ENCODE peak calls at places on chromosomes 12 and 14, in four cellular contexts. S, R, A and T are unnamed samples.

GRCh38 chr12:116876151-116876869 is 4.9 kb downstream of the HRK start:
- DNase-seq in S (no peak), R (no peak), A (no peak), T (no peak)

GRCh38 chr14:35332517-35333346 is 40.5 kb downstream of the PSMA6 start:
- DNase-seq in S (no peak), R (no peak), A (no peak), T (no peak)

GRCh38 chr14:51575225-51576111 is 76.2 kb upstream of the FRMD6 start:
- DNase-seq in S (peak), R (peak), A (no peak), T (no peak)

GRCh38 chr14:65496178-65496993 is 83.9 kb downstream of the FUT8 start:
- DNase-seq in S (no peak), R (peak), A (no peak), T (no peak)

GRCh38 chr12:107618106-107618505 is 67.5 kb upstream of the PWP1 start:
- DNase-seq in S (no peak), R (no peak), A (no peak), T (no peak)

GRCh38 chr14:26966942-26967341 is 369.1 kb upstream of the NOVA1 start:
- DNase-seq in S (no peak), R (no peak), A (no peak), T (no peak)

GRCh38 chr12:84877340-84877739 is 35.3 kb downstream of the SLC6A15 start:
- DNase-seq in S (no peak), R (no peak), A (no peak), T (no peak)

GRCh38 chr14:89417469-89418225 is 614 bp upstream of the FOXN3 start:
- DNase-seq in S (peak), R (peak), A (peak), T (no peak)

GRCh38 chr12:22856120-22856699 is 231.2 kb downstream of the ETNK1 start:
- DNase-seq in S (no peak), R (peak), A (no peak), T (no peak)

GRCh38 chr14:90828642-90829487 is 12.6 kb upstream of the TTC7B start:
- DNase-seq in S (no peak), R (no peak), A (no peak), T (no peak)

GRCh38 chr14:93160353-93160801 is 24.3 kb downstream of the MOAP1 start:
- DNase-seq in S (no peak), R (no peak), A (no peak), T (no peak)

GRCh38 chr12:124456652-124457152 is 110.7 kb downstream of the NCOR2 start:
- DNase-seq in S (peak), R (no peak), A (no peak), T (no peak)

GRCh38 chr12:78914859-78915331 is 50.3 kb downstream of the SYT1 start:
- DNase-seq in S (no peak), R (no peak), A (no peak), T (no peak)

GRCh38 chr12:24945822-24946221 is 3.1 kb downstream of the BCAT1 start:
- DNase-seq in S (no peak), R (no peak), A (no peak), T (no peak)

GRCh38 chr12:24947541-24948451 is 1.1 kb downstream of the BCAT1 start:
- DNase-seq in S (no peak), R (no peak), A (no peak), T (no peak)

GRCh38 chr12:24950231-24950834 is 1.4 kb upstream of the BCAT1 start:
- DNase-seq in S (no peak), R (no peak), A (no peak), T (no peak)

GRCh38 chr12:24948816-24949722 is at the start of gene BCAT1:
- DNase-seq in S (peak), R (peak), A (peak), T (no peak)

GRCh38 chr12:24948452-24948815 is 467 bp downstream of the BCAT1 start:
- DNase-seq in S (no peak), R (peak), A (no peak), T (no peak)
- H3K27ac ChIP-seq in S (no peak), R (peak), A (no peak), T (no peak)

GRCh38 chr12:122412851-122413433 is 9.5 kb downstream of the CLIP1 start:
- DNase-seq in S (no peak), R (no peak), A (no peak), T (no peak)
- H3K27ac ChIP-seq in S (peak), R (no peak), A (peak), T (no peak)

GRCh38 chr14:75990297-75990696 is 4.7 kb downstream of the IFT43 start:
- DNase-seq in S (no peak), R (no peak), A (no peak), T (no peak)

GRCh38 chr14:75991753-75992152 is 6.2 kb downstream of the IFT43 start:
- DNase-seq in S (no peak), R (peak), A (no peak), T (no peak)

GRCh38 chr14:75986439-75986765 is 839 bp downstream of the IFT43 start:
- DNase-seq in S (no peak), R (no peak), A (no peak), T (no peak)

GRCh38 chr14:75987201-75987970 is 1.8 kb downstream of the IFT43 start:
- DNase-seq in S (no peak), R (no peak), A (no peak), T (no peak)

DNA sequence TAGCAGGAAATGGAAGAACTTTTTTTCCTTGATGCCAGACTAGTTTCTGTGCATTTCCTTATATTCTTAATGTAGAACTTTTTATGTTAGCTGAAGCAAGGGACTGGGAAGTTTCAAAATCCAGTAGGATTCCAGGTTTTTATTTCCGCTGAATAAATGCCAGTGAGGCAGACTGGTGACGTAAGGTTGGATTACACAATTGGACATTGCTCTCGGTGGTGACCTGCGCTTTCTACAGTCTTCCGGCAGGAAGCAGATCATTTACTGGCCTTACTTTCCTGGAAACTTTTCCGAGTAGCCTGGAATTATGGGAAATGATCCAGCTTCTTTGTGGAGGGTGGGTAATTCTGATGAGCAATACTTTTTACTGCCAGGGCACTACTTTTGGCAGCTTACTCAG is 3.6 kb downstream of the IFT43 start:
- DNase-seq in S (no peak), R (peak), A (no peak), T (no peak)
- H3K27ac ChIP-seq in S (peak), R (no peak), A (peak), T (no peak)

DNA sequence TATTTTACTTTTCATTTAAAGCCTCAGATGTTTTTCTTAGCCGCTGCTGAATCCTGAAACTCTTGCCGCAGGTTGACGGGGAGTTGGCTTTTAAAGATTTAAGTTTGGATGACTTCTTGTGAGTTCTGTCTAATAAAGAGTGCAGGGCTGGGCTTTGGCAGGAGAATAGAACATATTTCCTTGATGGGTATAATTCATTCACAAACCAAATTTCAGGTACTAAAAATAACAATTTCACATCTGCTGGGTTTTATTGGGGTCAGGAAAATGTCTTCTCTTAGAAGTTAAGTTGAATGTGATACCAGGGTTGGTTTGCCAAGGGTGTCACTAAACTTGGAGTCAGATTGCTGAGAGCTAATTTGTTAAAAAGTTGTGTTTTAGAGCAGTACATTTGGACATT is 9.7 kb downstream of the SP1 start:
- DNase-seq in S (no peak), R (no peak), A (no peak), T (no peak)
- H3K27ac ChIP-seq in S (peak), R (peak), A (no peak), T (no peak)

GRCh38 chr14:52874389-52874788 is 76.5 kb downstream of the FERMT2 start:
- DNase-seq in S (no peak), R (no peak), A (no peak), T (no peak)
- H3K27ac ChIP-seq in S (no peak), R (peak), A (no peak), T (no peak)

DNA sequence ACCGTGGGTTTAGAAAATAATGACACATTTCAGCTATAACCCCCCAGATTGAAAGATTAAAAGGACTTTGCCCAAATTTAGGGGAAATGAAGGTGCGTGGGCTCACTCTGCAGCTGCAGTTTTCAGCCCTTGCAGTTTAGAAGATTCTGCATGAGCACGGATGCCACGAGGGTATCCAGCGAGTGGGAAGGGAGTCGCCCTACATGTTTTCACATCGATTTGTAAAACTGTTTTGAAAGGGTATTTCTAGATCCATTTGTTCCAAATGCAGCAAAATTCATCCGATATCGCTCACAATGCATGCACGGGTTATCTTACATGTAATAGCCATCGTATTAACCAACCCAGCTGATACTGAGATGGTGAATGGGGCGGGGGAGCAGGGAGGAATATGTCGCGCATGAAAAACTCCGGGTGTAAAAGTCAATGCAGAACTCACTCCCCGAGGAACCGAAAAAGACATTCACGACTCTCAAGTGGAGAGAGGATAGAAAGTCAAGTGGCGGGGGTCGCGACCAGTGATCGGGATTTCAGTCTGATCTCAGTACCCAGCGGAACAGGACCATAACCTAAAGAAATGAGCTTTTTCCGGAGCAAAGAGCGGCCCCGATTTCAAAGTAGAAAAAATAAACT is 4.9 kb upstream of the CCND2 start:
- DNase-seq in S (no peak), R (no peak), A (no peak), T (no peak)
- H3K27ac ChIP-seq in S (peak), R (no peak), A (peak), T (peak)

GRCh38 chr12:27610380-27610779 is 85.9 kb upstream of the REP15 start:
- DNase-seq in S (no peak), R (peak), A (no peak), T (no peak)
- H3K27ac ChIP-seq in S (peak), R (peak), A (peak), T (no peak)

GRCh38 chr12:12541782-12542181 is 20.9 kb downstream of the DUSP16 start:
- DNase-seq in S (no peak), R (no peak), A (no peak), T (no peak)

GRCh38 chr12:12543959-12544358 is 18.7 kb downstream of the DUSP16 start:
- DNase-seq in S (no peak), R (no peak), A (no peak), T (no peak)

GRCh38 chr12:12540261-12541013 is 22.2 kb downstream of the DUSP16 start:
- DNase-seq in S (no peak), R (no peak), A (no peak), T (no peak)

GRCh38 chr12:12542964-12543363 is 19.7 kb downstream of the DUSP16 start:
- DNase-seq in S (no peak), R (no peak), A (no peak), T (no peak)

DNA sequence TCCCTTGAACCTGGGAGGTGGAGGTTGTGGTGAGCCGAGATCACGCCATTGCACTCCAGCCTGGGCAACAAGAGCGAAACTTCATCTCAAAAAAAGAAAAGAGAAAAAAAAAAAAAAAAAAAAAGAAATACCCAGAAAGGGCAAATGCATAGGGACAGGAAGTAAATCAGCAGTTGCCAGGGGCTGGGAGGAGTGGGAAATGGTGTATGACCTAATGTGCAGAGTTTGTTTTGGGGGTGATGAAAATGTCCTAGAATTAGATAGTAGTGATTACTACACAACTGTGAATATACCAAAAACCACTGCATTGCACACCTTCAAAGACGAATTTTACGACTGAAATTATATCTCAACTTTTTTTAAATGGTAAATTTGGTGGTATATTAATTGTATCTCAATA is 20.4 kb downstream of the DUSP16 start:
- DNase-seq in S (no peak), R (no peak), A (no peak), T (no peak)
- H3K27ac ChIP-seq in S (no peak), R (no peak), A (no peak), T (no peak)

GRCh38 chr12:57836442-57837375 is 9.8 kb downstream of the CTDSP2 start:
- DNase-seq in S (peak), R (peak), A (peak), T (no peak)
- H3K27ac ChIP-seq in S (peak), R (peak), A (peak), T (peak)

GRCh38 chr14:70189678-70190077 is 927 bp upstream of the SLC8A3 start:
- DNase-seq in S (no peak), R (no peak), A (no peak), T (no peak)

GRCh38 chr14:70192915-70193314 is 4.2 kb upstream of the SLC8A3 start:
- DNase-seq in S (no peak), R (no peak), A (no peak), T (no peak)

GRCh38 chr14:70190156-70190555 is 1.4 kb upstream of the SLC8A3 start:
- DNase-seq in S (no peak), R (no peak), A (no peak), T (no peak)

GRCh38 chr14:70188608-70189540 is at the start of gene SLC8A3:
- DNase-seq in S (no peak), R (peak), A (no peak), T (peak)

DNA sequence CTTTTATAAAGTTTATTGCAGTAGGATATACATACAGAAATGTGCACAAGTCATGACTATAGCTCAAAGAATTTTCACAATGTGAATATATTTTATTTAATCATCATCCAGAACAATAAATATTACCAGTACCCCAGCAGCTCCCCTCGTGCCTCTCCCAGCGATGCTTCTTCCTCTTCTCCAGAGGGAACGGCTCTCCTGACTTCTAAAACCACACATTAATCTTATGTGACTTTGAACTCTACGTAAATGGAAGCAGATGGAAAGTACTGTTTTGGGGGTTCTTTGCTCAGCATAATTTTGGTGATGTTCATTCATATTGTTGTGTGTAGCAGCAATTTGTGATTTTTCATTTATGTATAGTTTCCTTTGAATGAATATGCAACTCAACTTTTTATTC is 4.6 kb upstream of the SLC8A3 start:
- DNase-seq in S (no peak), R (no peak), A (no peak), T (no peak)
- H3K27ac ChIP-seq in S (no peak), R (no peak), A (no peak), T (no peak)